ENCODE peak calls at places on chromosomes 6 and 20, in four cellular contexts. N is SW 1271, C is GM12892, U is hippocampal formation. R is an unnamed sample.

GRCh38 chr20:19915111-19915798 is 101.9 kb upstream of the NAA20 start:
- DNase-seq in N (no peak), C (no peak), U (no peak), R (no peak)

GRCh38 chr6:82976179-82976578 is 89.5 kb downstream of the UBE3D start:
- DNase-seq in N (no peak), C (no peak), U (no peak), R (no peak)

GRCh38 chr20:25005661-25006060 is 13.1 kb upstream of the APMAP start:
- DNase-seq in N (no peak), C (no peak), U (no peak), R (no peak)

GRCh38 chr6:5518936-5519491 is 257.7 kb downstream of the FARS2 start:
- DNase-seq in N (no peak), C (no peak), U (no peak), R (no peak)

GRCh38 chr20:3431109-3431508 is 23.6 kb upstream of the DNAAF9 start:
- DNase-seq in N (no peak), C (no peak), U (no peak), R (no peak)

GRCh38 chr20:6940052-6940451 is 172.6 kb downstream of the BMP2 start:
- DNase-seq in N (no peak), C (no peak), U (no peak), R (no peak)

GRCh38 chr6:24520929-24521546 is 26.3 kb downstream of the ALDH5A1 start:
- DNase-seq in N (no peak), C (no peak), U (no peak), R (no peak)

GRCh38 chr6:159761135-159761872 is 541 bp upstream of the ACAT2 start:
- DNase-seq in N (no peak), C (no peak), U (no peak), R (peak; percentile 3)

GRCh38 chr20:46688151-46689081 is 828 bp downstream of the TP53RK start:
- DNase-seq in N (no peak), C (no peak), U (no peak), R (no peak)

GRCh38 chr6:151436814-151437213 is 15.1 kb downstream of the RMND1 start:
- DNase-seq in N (no peak), C (no peak), U (no peak), R (no peak)

GRCh38 chr6:684831-685636 is 7.9 kb downstream of the EXOC2 start:
- DNase-seq in N (no peak), C (peak; percentile 48), U (no peak), R (peak; percentile 26)

GRCh38 chr20:23155141-23155590 is 69.0 kb upstream of the CD93 start:
- DNase-seq in N (no peak), C (no peak), U (no peak), R (no peak)

GRCh38 chr6:49634080-49634810 is 2.4 kb downstream of the RHAG start:
- DNase-seq in N (no peak), C (no peak), U (no peak), R (no peak)

GRCh38 chr6:9140861-9141534 is 705.7 kb upstream of the SLC35B3 start:
- DNase-seq in N (no peak), C (no peak), U (no peak), R (no peak)

GRCh38 chr20:34389206-34389953 is 26.3 kb downstream of the ITCH start:
- DNase-seq in N (no peak), C (no peak), U (no peak), R (no peak)

GRCh38 chr20:39674842-39675241 is 712.7 kb downstream of the DHX35 start:
- DNase-seq in N (no peak), C (no peak), U (no peak), R (no peak)

GRCh38 chr20:35451295-35451694 is 4.1 kb upstream of the CEP250 start:
- DNase-seq in N (no peak), C (no peak), U (no peak), R (no peak)

GRCh38 chr6:118350881-118351430 is 197.1 kb upstream of the PLN start:
- DNase-seq in N (no peak), C (no peak), U (no peak), R (no peak)

GRCh38 chr6:49892280-49892679 is 25.9 kb upstream of the CRISP1 start:
- DNase-seq in N (no peak), C (no peak), U (no peak), R (no peak)

GRCh38 chr6:76165471-76166221 is 93.2 kb upstream of the IMPG1 start:
- DNase-seq in N (no peak), C (no peak), U (no peak), R (no peak)

GRCh38 chr6:166008441-166009369 is 158.9 kb downstream of the TBXT start:
- DNase-seq in N (no peak), C (no peak), U (peak; percentile 29), R (no peak)

GRCh38 chr20:62066339-62066982 is 780 bp upstream of the TAF4 start:
- DNase-seq in N (peak; percentile 27), C (peak; percentile 59), U (peak; percentile 31), R (peak; percentile 32)

GRCh38 chr20:17680128-17680835 is 1.8 kb downstream of the RRBP1 start:
- DNase-seq in N (peak; percentile 39), C (no peak), U (no peak), R (no peak)

GRCh38 chr6:31194271-31194834 is 23.9 kb upstream of the POU5F1 start:
- DNase-seq in N (no peak), C (no peak), U (no peak), R (no peak)

GRCh38 chr6:13593720-13594119 is 19.3 kb downstream of the SIRT5 start:
- DNase-seq in N (no peak), C (no peak), U (no peak), R (no peak)

GRCh38 chr20:57600324-57601210 is 19.7 kb downstream of the ZBP1 start:
- DNase-seq in N (no peak), C (no peak), U (no peak), R (no peak)

GRCh38 chr6:157861184-157861583 is 38.1 kb downstream of the SNX9 start:
- DNase-seq in N (no peak), C (no peak), U (no peak), R (no peak)

GRCh38 chr20:33658929-33659328 is 3.2 kb upstream of the C20orf144 start:
- DNase-seq in N (no peak), C (no peak), U (no peak), R (no peak)

GRCh38 chr6:13044390-13044789 is 283.9 kb downstream of the TBC1D7 start:
- DNase-seq in N (no peak), C (no peak), U (no peak), R (no peak)

GRCh38 chr20:53938739-53939138 is 131.7 kb downstream of the BCAS1 start:
- DNase-seq in N (no peak), C (no peak), U (no peak), R (no peak)

GRCh38 chr6:14059791-14060436 is 57.7 kb upstream of the CD83 start:
- DNase-seq in N (no peak), C (no peak), U (no peak), R (no peak)

GRCh38 chr20:2695206-2695983 is 2.8 kb downstream of the EBF4 start:
- DNase-seq in N (no peak), C (no peak), U (no peak), R (no peak)

GRCh38 chr20:5848711-5849505 is 98.7 kb downstream of the SHLD1 start:
- DNase-seq in N (no peak), C (no peak), U (no peak), R (no peak)

GRCh38 chr20:47319517-47320252 is 36.8 kb downstream of the ZMYND8 start:
- DNase-seq in N (no peak), C (no peak), U (peak; percentile 60), R (no peak)

GRCh38 chr6:119330520-119330919 is 19.0 kb downstream of the MAN1A1 start:
- DNase-seq in N (no peak), C (no peak), U (no peak), R (no peak)

GRCh38 chr20:49100934-49101333 is 54.8 kb downstream of the CSE1L start:
- DNase-seq in N (no peak), C (no peak), U (no peak), R (no peak)

GRCh38 chr6:3297909-3298308 is 39.2 kb downstream of the PSMG4 start:
- DNase-seq in N (no peak), C (no peak), U (no peak), R (no peak)

GRCh38 chr6:167093922-167094432 is 28.9 kb upstream of the CCR6 start:
- DNase-seq in N (no peak), C (peak; percentile 67), U (no peak), R (no peak)